ENCODE peak calls at places on chromosome 22, in five cellular contexts. One of them, this sample, is unnamed. For H3K36me3, the result is how much of the 10 kb centered on the place peaks cover.

GRCh38 chr22:49323751-49324415 is 503.8 kb downstream of the BRD1 start:
- DNase-seq in hepatocyte: no peak
- DNase-seq in neural progenitor cell: no peak
- DNase-seq in GM23248: no peak
- DNase-seq in PC-3: no peak
- DNase-seq in this sample: no peak

GRCh38 chr22:26399288-26399687 is 29.8 kb upstream of the ASPHD2 start:
- DNase-seq in hepatocyte: no peak
- DNase-seq in neural progenitor cell: no peak
- DNase-seq in PC-3: no peak
- DNase-seq in GM23248: peak
- DNase-seq in this sample: no peak

GRCh38 chr22:25702046-25702445 is 39.9 kb upstream of the MYO18B start:
- DNase-seq in PC-3: peak
- DNase-seq in neural progenitor cell: no peak
- DNase-seq in GM23248: peak
- DNase-seq in hepatocyte: no peak
- DNase-seq in this sample: no peak

GRCh38 chr22:48758021-48758561 is 1069.6 kb downstream of the BRD1 start:
- DNase-seq in GM23248: no peak
- DNase-seq in hepatocyte: peak
- DNase-seq in PC-3: no peak
- DNase-seq in neural progenitor cell: no peak
- DNase-seq in this sample: no peak

GRCh38 chr22:38725900-38726655 is 20.3 kb downstream of the GTPBP1 start:
- DNase-seq in hepatocyte: no peak
- DNase-seq in neural progenitor cell: no peak
- DNase-seq in PC-3: no peak
- DNase-seq in GM23248: no peak
- DNase-seq in this sample: no peak

GRCh38 chr22:40819741-40820140 is 595 bp upstream of the SLC25A17 start:
- DNase-seq in hepatocyte: no peak
- DNase-seq in PC-3: peak
- DNase-seq in GM23248: peak
- DNase-seq in neural progenitor cell: peak
- DNase-seq in this sample: no peak

GRCh38 chr22:31046591-31047226 is 34.4 kb upstream of the SMTN start:
- DNase-seq in hepatocyte: no peak
- DNase-seq in PC-3: no peak
- DNase-seq in neural progenitor cell: no peak
- DNase-seq in GM23248: no peak
- DNase-seq in this sample: no peak

GRCh38 chr22:18022851-18023250 is 1.5 kb downstream of the MICAL3 start:
- DNase-seq in hepatocyte: no peak
- DNase-seq in neural progenitor cell: no peak
- DNase-seq in PC-3: peak
- DNase-seq in GM23248: no peak
- DNase-seq in this sample: no peak

GRCh38 chr22:30890689-30891442 is 77.7 kb downstream of the MORC2 start:
- DNase-seq in GM23248: peak
- DNase-seq in PC-3: peak
- DNase-seq in neural progenitor cell: peak
- DNase-seq in hepatocyte: peak
- DNase-seq in this sample: peak

GRCh38 chr22:36405671-36406070 is 17.9 kb upstream of the MYH9 start:
- DNase-seq in PC-3: peak
- DNase-seq in hepatocyte: no peak
- DNase-seq in GM23248: peak
- DNase-seq in neural progenitor cell: no peak
- DNase-seq in this sample: peak

GRCh38 chr22:39174498-39175120 is 22.1 kb upstream of the CBX7 start:
- DNase-seq in GM23248: peak
- DNase-seq in PC-3: peak
- DNase-seq in hepatocyte: peak
- DNase-seq in neural progenitor cell: peak
- DNase-seq in this sample: peak

GRCh38 chr22:44260216-44261035 is 52.3 kb downstream of the SHISAL1 start:
- DNase-seq in neural progenitor cell: no peak
- DNase-seq in GM23248: no peak
- DNase-seq in PC-3: no peak
- DNase-seq in hepatocyte: no peak
- DNase-seq in this sample: no peak

DNA sequence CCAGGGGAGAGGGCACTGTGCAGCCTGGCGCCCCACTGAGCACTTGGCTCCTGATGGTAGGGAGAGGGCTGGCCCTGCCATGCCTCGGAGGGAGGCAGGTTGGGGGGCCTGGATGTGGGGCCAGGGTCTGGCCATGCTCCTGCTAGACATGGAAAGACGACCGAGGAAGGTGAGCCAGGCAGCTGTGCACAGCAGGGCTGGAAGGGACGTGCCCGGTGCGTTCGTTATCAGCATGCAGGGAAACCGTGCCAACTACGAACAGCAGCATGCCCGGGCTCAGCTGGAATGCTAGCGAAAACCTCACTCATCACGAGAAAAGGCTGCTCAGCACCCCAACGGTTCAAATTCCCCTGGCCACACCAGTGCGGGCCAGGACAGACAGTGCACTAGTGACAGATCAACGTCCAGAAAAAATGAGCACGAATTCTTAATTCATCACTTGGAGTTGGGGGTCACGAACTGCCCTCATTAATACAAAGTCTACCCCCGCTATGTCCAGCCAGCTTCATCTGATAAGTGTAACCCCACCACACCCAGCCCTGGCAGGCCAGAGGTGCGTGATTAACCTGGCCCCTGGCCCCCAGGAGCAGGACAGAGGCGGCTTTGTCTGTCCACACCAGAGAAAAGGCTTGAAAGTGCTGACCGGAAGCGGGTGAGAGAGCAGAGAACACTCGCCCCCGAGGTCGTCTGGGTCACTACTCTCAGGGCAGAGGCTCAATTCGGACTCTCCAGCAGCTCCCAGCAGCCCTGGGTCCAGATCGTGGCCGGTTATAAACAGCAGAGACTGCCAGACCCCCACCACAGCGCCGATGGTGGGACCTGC is 84.2 kb downstream of the CELSR1 start:
- DNase-seq in PC-3: no peak
- DNase-seq in hepatocyte: no peak
- DNase-seq in GM23248: no peak
- DNase-seq in neural progenitor cell: no peak
- DNase-seq in this sample: no peak
- H3K36me3 ChIP-seq in PC-3: under half
- H3K36me3 ChIP-seq in hepatocyte: under half
- H3K36me3 ChIP-seq in GM23248: under half
- H3K36me3 ChIP-seq in neural progenitor cell: under half
- H3K36me3 ChIP-seq in this sample: under half

GRCh38 chr22:45309422-45310227 is at the start of gene FAM118A:
- DNase-seq in PC-3: peak
- DNase-seq in neural progenitor cell: peak
- DNase-seq in GM23248: peak
- DNase-seq in hepatocyte: peak
- DNase-seq in this sample: peak

GRCh38 chr22:45306139-45306538 is 3.6 kb upstream of the FAM118A start:
- DNase-seq in neural progenitor cell: no peak
- DNase-seq in hepatocyte: no peak
- DNase-seq in GM23248: no peak
- DNase-seq in PC-3: no peak
- DNase-seq in this sample: no peak

GRCh38 chr22:45310331-45311032 is 748 bp downstream of the FAM118A start:
- DNase-seq in GM23248: peak
- DNase-seq in hepatocyte: no peak
- DNase-seq in PC-3: no peak
- DNase-seq in neural progenitor cell: peak
- DNase-seq in this sample: peak

GRCh38 chr22:45311033-45311531 is 1.3 kb downstream of the FAM118A start:
- DNase-seq in GM23248: no peak
- DNase-seq in hepatocyte: peak
- DNase-seq in PC-3: no peak
- DNase-seq in neural progenitor cell: no peak
- DNase-seq in this sample: no peak

GRCh38 chr22:45308624-45309421 is 911 bp upstream of the FAM118A start:
- DNase-seq in neural progenitor cell: peak
- DNase-seq in hepatocyte: no peak
- DNase-seq in PC-3: no peak
- DNase-seq in GM23248: no peak
- DNase-seq in this sample: peak
- TF ChIP-seq EZH2 in neural progenitor cell: no peak
- TF ChIP-seq EZH2 in hepatocyte: no peak
- TF ChIP-seq EZH2 in PC-3: no peak
- TF ChIP-seq EZH2 in GM23248: no peak
- TF ChIP-seq EZH2 in this sample: no peak

GRCh38 chr22:46351767-46352166 is 16.3 kb downstream of the TRMU start:
- DNase-seq in hepatocyte: no peak
- DNase-seq in PC-3: no peak
- DNase-seq in GM23248: no peak
- DNase-seq in neural progenitor cell: no peak
- DNase-seq in this sample: no peak

GRCh38 chr22:46350646-46351045 is 15.1 kb downstream of the TRMU start:
- DNase-seq in neural progenitor cell: no peak
- DNase-seq in PC-3: no peak
- DNase-seq in hepatocyte: no peak
- DNase-seq in GM23248: no peak
- DNase-seq in this sample: no peak

GRCh38 chr22:46350111-46350510 is 14.6 kb downstream of the TRMU start:
- DNase-seq in hepatocyte: no peak
- DNase-seq in neural progenitor cell: no peak
- DNase-seq in PC-3: no peak
- DNase-seq in GM23248: no peak
- DNase-seq in this sample: no peak

GRCh38 chr22:46352276-46352675 is 16.8 kb downstream of the TRMU start:
- DNase-seq in hepatocyte: no peak
- DNase-seq in neural progenitor cell: no peak
- DNase-seq in GM23248: no peak
- DNase-seq in PC-3: no peak
- DNase-seq in this sample: no peak

DNA sequence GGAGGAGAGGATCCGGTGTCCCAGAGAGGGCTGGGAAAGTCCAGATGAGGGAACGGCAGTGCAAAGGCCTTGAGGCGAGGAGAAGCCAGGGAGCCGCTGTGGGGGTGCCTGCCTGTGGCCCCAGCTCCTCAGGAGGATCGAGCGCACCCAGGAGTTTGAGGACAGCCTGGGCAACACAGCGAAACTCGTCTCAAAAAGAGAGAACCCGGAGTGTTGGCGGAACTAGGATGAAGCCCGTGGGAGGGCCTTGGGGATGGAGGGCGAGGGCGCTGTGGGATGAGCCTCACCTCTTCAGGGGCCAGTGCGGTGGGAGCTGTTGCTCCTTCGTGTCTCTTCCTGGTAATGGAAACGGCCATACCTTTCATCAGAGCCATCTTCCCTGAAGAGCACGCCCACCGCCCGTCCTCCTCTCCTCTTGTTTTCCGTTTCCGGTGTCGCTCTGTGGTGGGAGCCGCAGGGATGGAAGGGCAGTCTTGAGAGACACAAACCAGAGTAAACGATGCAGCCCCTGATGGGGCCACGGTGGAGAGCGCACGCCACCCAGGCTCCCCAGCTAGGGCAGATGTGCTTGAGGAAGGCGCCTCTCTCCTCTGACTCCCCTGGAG is 15.7 kb downstream of the TRMU start:
- DNase-seq in PC-3: no peak
- DNase-seq in hepatocyte: no peak
- DNase-seq in GM23248: no peak
- DNase-seq in neural progenitor cell: no peak
- DNase-seq in this sample: no peak
- H3K36me3 ChIP-seq in PC-3: under half
- H3K36me3 ChIP-seq in hepatocyte: under half
- H3K36me3 ChIP-seq in GM23248: under half
- H3K36me3 ChIP-seq in neural progenitor cell: under half
- H3K36me3 ChIP-seq in this sample: half or more

GRCh38 chr22:23850136-23850611 is 7.5 kb upstream of the SLC2A11 start:
- DNase-seq in neural progenitor cell: no peak
- DNase-seq in PC-3: no peak
- DNase-seq in GM23248: no peak
- DNase-seq in hepatocyte: no peak
- DNase-seq in this sample: no peak
- TF ChIP-seq EZH2 in neural progenitor cell: no peak
- TF ChIP-seq EZH2 in PC-3: no peak
- TF ChIP-seq EZH2 in GM23248: no peak
- TF ChIP-seq EZH2 in hepatocyte: no peak
- TF ChIP-seq EZH2 in this sample: no peak

GRCh38 chr22:19770349-19771220 is 10.0 kb downstream of the TBX1 start:
- DNase-seq in hepatocyte: no peak
- DNase-seq in PC-3: no peak
- DNase-seq in neural progenitor cell: no peak
- DNase-seq in GM23248: no peak
- DNase-seq in this sample: no peak
- H3K36me3 ChIP-seq in hepatocyte: under half
- H3K36me3 ChIP-seq in PC-3: under half
- H3K36me3 ChIP-seq in neural progenitor cell: under half
- H3K36me3 ChIP-seq in GM23248: under half
- H3K36me3 ChIP-seq in this sample: under half

GRCh38 chr22:50547231-50547851 is 1.6 kb downstream of the KLHDC7B start:
- DNase-seq in GM23248: no peak
- DNase-seq in PC-3: no peak
- DNase-seq in hepatocyte: no peak
- DNase-seq in neural progenitor cell: no peak
- DNase-seq in this sample: no peak
- TF ChIP-seq EZH2 in GM23248: no peak
- TF ChIP-seq EZH2 in PC-3: no peak
- TF ChIP-seq EZH2 in hepatocyte: no peak
- TF ChIP-seq EZH2 in neural progenitor cell: no peak
- TF ChIP-seq EZH2 in this sample: no peak

DNA sequence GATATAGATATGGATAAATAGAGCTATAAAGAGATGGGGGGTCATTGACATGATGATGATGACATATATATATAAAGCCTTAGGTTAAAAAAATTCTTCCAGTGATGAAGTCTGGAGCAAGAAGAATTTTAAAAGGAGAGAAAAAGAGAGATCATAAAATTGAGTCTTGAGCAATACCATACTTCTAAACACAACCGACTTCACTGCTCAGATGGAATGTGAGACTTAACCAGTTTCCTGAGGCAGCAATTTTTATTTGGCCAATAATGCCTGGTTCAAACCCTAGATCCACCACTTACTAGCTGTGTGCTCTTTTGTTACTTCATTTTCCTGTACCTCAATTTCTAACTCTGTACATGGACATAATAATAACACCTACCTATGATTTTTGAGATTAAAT is 229.5 kb downstream of the TTC28 start:
- DNase-seq in hepatocyte: no peak
- DNase-seq in PC-3: no peak
- DNase-seq in neural progenitor cell: no peak
- DNase-seq in GM23248: no peak
- DNase-seq in this sample: no peak
- H3K36me3 ChIP-seq in hepatocyte: under half
- H3K36me3 ChIP-seq in PC-3: under half
- H3K36me3 ChIP-seq in neural progenitor cell: under half
- H3K36me3 ChIP-seq in GM23248: under half
- H3K36me3 ChIP-seq in this sample: under half

GRCh38 chr22:42369250-42370041 is 62.8 kb downstream of the NFAM1 start:
- DNase-seq in PC-3: peak
- DNase-seq in hepatocyte: peak
- DNase-seq in neural progenitor cell: peak
- DNase-seq in GM23248: peak
- DNase-seq in this sample: peak

GRCh38 chr22:42366815-42367581 is 65.2 kb downstream of the NFAM1 start:
- DNase-seq in hepatocyte: no peak
- DNase-seq in PC-3: no peak
- DNase-seq in GM23248: no peak
- DNase-seq in neural progenitor cell: no peak
- DNase-seq in this sample: no peak

GRCh38 chr22:42367980-42368378 is 64.2 kb downstream of the NFAM1 start:
- DNase-seq in PC-3: peak
- DNase-seq in GM23248: peak
- DNase-seq in hepatocyte: no peak
- DNase-seq in neural progenitor cell: no peak
- DNase-seq in this sample: no peak

GRCh38 chr22:42365942-42366660 is 66.1 kb downstream of the NFAM1 start:
- DNase-seq in PC-3: no peak
- DNase-seq in GM23248: no peak
- DNase-seq in neural progenitor cell: no peak
- DNase-seq in hepatocyte: no peak
- DNase-seq in this sample: no peak

GRCh38 chr22:42368379-42369249 is 63.6 kb downstream of the NFAM1 start:
- DNase-seq in GM23248: peak
- DNase-seq in neural progenitor cell: peak
- DNase-seq in hepatocyte: peak
- DNase-seq in PC-3: no peak
- DNase-seq in this sample: peak
- TF ChIP-seq EZH2 in GM23248: peak
- TF ChIP-seq EZH2 in neural progenitor cell: peak
- TF ChIP-seq EZH2 in hepatocyte: no peak
- TF ChIP-seq EZH2 in PC-3: no peak
- TF ChIP-seq EZH2 in this sample: peak

This sample was measured in DND-41.